ENCODE peak calls at places on chromosome 2, in four cellular contexts. Q, B, O and U are unnamed samples.

GRCh38 chr2:42812899-42813479 is 20.6 kb upstream of the HAAO start:
- DNase-seq in Q (no peak), B (peak; percentile 56), O (no peak), U (peak; percentile 31)

GRCh38 chr2:215499330-215499729 is 63.5 kb upstream of the FN1 start:
- DNase-seq in Q (no peak), B (no peak), O (no peak), U (no peak)

GRCh38 chr2:225995788-225996476 is 596.4 kb downstream of the NYAP2 start:
- DNase-seq in Q (no peak), B (no peak), O (no peak), U (no peak)

GRCh38 chr2:203551653-203552250 is 16.7 kb upstream of the RAPH1 start:
- DNase-seq in Q (no peak), B (no peak), O (no peak), U (no peak)

GRCh38 chr2:145421841-145422240 is 901.9 kb upstream of the ZEB2 start:
- DNase-seq in Q (no peak), B (no peak), O (no peak), U (no peak)

GRCh38 chr2:193409951-193410350 is 1215.2 kb upstream of the TMEFF2 start:
- DNase-seq in Q (no peak), B (no peak), O (no peak), U (no peak)

GRCh38 chr2:95208101-95208500 is 780 bp downstream of the ZNF892 start:
- DNase-seq in Q (no peak), B (no peak), O (no peak), U (no peak)

GRCh38 chr2:17539596-17539992 is 902 bp upstream of the VSNL1 start:
- DNase-seq in Q (no peak), B (no peak), O (no peak), U (no peak)

GRCh38 chr2:217847106-217847505 is 155.7 kb downstream of the TNS1 start:
- DNase-seq in Q (no peak), B (no peak), O (no peak), U (no peak)
- H3K4me1 ChIP-seq in Q (no peaks in the 10 kb centered on the region), B (peaks cover 41% of the 10 kb centered on the region), O (no peaks in the 10 kb centered on the region), U (no peaks in the 10 kb centered on the region)

GRCh38 chr2:134226561-134226960 is 27.3 kb upstream of the MGAT5 start:
- DNase-seq in Q (no peak), B (no peak), O (no peak), U (no peak)
- H3K27ac ChIP-seq in Q (no peak overlapping the region), B (no peak overlapping the region), O (no peak overlapping the region), U (no peak overlapping the region)

GRCh38 chr2:238286987-238287386 is 1.4 kb downstream of the PER2 start:
- DNase-seq in Q (no peak), B (no peak), O (no peak), U (no peak)

GRCh38 chr2:238286551-238286950 is 1.9 kb downstream of the PER2 start:
- DNase-seq in Q (no peak), B (no peak), O (no peak), U (no peak)

GRCh38 chr2:238285653-238286082 is 2.7 kb downstream of the PER2 start:
- DNase-seq in Q (no peak), B (no peak), O (no peak), U (no peak)

GRCh38 chr2:238284802-238285515 is 3.5 kb downstream of the PER2 start:
- DNase-seq in Q (no peak), B (no peak), O (no peak), U (no peak)

DNA sequence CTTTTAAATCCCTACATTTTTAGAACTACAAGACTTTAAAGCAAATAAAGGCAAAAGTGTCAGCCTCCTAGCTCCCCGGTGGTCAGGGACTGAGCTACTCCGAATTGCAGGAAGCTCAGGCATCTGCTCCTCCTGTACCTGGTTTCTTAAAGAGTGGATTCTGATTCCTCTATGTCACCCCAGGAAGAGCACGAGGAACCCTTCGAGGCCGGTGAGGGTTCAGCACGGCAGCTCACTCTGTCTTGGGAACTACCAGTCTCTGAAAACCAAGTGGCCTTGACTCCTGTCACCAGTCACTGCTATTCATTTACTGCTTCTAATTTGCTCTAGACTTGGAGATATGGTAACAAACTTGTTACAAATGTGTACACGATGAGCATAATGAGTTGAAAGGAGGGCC is 2.3 kb downstream of the PER2 start:
- DNase-seq in Q (no peak), B (no peak), O (no peak), U (no peak)
- H3K4me1 ChIP-seq in Q (peaks cover 25% of the 10 kb centered on the region), B (peaks cover 14% of the 10 kb centered on the region), O (peaks cover 42% of the 10 kb centered on the region), U (peaks cover 29% of the 10 kb centered on the region)

DNA sequence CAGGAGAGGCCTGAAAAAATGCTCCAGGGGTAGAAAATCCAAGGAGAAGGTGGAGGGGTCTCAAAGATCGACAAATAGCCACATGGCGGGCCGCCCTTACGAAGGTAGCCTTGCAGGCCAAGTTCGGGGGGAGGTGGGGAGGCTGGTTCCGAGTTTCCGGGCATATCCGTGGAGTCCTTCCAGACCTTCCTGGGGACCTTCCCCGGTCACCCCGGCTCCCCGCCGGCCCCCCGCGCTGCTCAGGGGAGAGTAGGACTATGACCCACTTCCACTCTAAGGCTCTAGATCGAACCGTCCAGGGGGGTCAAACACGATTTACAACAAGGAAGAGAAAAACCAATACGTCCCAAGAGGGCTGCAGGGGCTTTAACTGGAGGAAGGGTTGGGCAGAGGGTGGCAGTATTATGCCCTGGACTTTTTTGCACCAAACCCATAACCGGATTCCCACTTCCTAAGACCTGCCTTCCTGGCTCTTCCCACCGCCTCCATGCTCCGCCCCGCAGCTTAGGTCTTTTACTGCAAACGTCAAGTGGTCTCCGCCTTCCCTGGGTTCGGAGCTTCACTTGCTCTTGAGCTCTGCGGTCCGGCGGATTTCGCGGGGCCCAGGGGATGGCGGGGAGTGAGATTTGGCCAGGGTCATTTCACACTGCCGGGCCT is 789 bp upstream of the LYPD6 start:
- DNase-seq in Q (no peak), B (peak; percentile 59), O (no peak), U (no peak)
- H3K27ac ChIP-seq in Q (no peak overlapping the region), B (peak overlapping the region; percentile 41), O (no peak overlapping the region), U (no peak overlapping the region)

GRCh38 chr2:235486729-235487128 is 7.1 kb upstream of the AGAP1 start:
- DNase-seq in Q (no peak), B (no peak), O (no peak), U (no peak)
- H3K4me1 ChIP-seq in Q (no peaks in the 10 kb centered on the region), B (no peaks in the 10 kb centered on the region), O (no peaks in the 10 kb centered on the region), U (no peaks in the 10 kb centered on the region)